ENCODE peak calls at places on chromosomes 16 and 17, in five cellular contexts. One of them, this sample, is unnamed.

GRCh38 chr16:68396481-68396880 is 51.8 kb downstream of the SMPD3 start:
- DNase-seq in A549: peak
- DNase-seq in IMR-90: peak
- DNase-seq in K562: peak
- DNase-seq in GM12878: no peak
- DNase-seq in this sample: peak

GRCh38 chr17:61426482-61427304 is 25.5 kb upstream of the TBX4 start:
- DNase-seq in A549: peak
- DNase-seq in IMR-90: peak
- DNase-seq in K562: no peak
- DNase-seq in GM12878: no peak
- DNase-seq in this sample: no peak

GRCh38 chr17:38864636-38865398 is 5.0 kb upstream of the LASP1 start:
- DNase-seq in A549: no peak
- DNase-seq in IMR-90: peak
- DNase-seq in K562: peak
- DNase-seq in GM12878: no peak
- DNase-seq in this sample: no peak

GRCh38 chr16:57797526-57798266 is 4.6 kb downstream of the KIFC3 start:
- DNase-seq in A549: peak
- DNase-seq in IMR-90: no peak
- DNase-seq in K562: no peak
- DNase-seq in GM12878: no peak
- DNase-seq in this sample: no peak

GRCh38 chr17:15456972-15457722 is 10.3 kb downstream of the CDRT4 start:
- DNase-seq in A549: no peak
- DNase-seq in IMR-90: peak
- DNase-seq in K562: no peak
- DNase-seq in GM12878: no peak
- DNase-seq in this sample: peak

GRCh38 chr16:25006504-25007055 is 8.6 kb downstream of the ARHGAP17 start:
- DNase-seq in A549: no peak
- DNase-seq in IMR-90: peak
- DNase-seq in K562: no peak
- DNase-seq in GM12878: no peak
- DNase-seq in this sample: peak

GRCh38 chr16:14111713-14112538 is 40.8 kb downstream of the MRTFB start:
- DNase-seq in A549: no peak
- DNase-seq in IMR-90: no peak
- DNase-seq in K562: no peak
- DNase-seq in GM12878: no peak
- DNase-seq in this sample: no peak

GRCh38 chr17:5758651-5759050 is 174.3 kb upstream of the NLRP1 start:
- DNase-seq in A549: no peak
- DNase-seq in IMR-90: peak
- DNase-seq in K562: peak
- DNase-seq in GM12878: peak
- DNase-seq in this sample: no peak

GRCh38 chr16:27690604-27691003 is 140.7 kb downstream of the KATNIP start:
- DNase-seq in A549: no peak
- DNase-seq in IMR-90: peak
- DNase-seq in K562: peak
- DNase-seq in GM12878: no peak
- DNase-seq in this sample: no peak

GRCh38 chr16:68275611-68276191 is 11.4 kb downstream of the SLC7A6 start:
- DNase-seq in A549: no peak
- DNase-seq in IMR-90: no peak
- DNase-seq in K562: no peak
- DNase-seq in GM12878: peak
- DNase-seq in this sample: no peak

GRCh38 chr17:18226284-18226945 is 980 bp downstream of the LLGL1 start:
- DNase-seq in A549: no peak
- DNase-seq in IMR-90: peak
- DNase-seq in K562: no peak
- DNase-seq in GM12878: no peak
- DNase-seq in this sample: peak

GRCh38 chr16:57937861-57938260 is 33.1 kb downstream of the CNGB1 start:
- DNase-seq in A549: no peak
- DNase-seq in IMR-90: no peak
- DNase-seq in K562: no peak
- DNase-seq in GM12878: no peak
- DNase-seq in this sample: no peak

GRCh38 chr16:51328708-51329107 is 177.6 kb upstream of the SALL1 start:
- DNase-seq in A549: no peak
- DNase-seq in IMR-90: no peak
- DNase-seq in K562: no peak
- DNase-seq in GM12878: no peak
- DNase-seq in this sample: no peak

GRCh38 chr17:59124665-59125064 is 18.0 kb upstream of the TRIM37 start:
- DNase-seq in A549: no peak
- DNase-seq in IMR-90: no peak
- DNase-seq in K562: no peak
- DNase-seq in GM12878: peak
- DNase-seq in this sample: no peak

GRCh38 chr17:42287305-42288077 is 807 bp upstream of the STAT5A start:
- DNase-seq in A549: no peak
- DNase-seq in IMR-90: no peak
- DNase-seq in K562: peak
- DNase-seq in GM12878: peak
- DNase-seq in this sample: peak

GRCh38 chr17:20095366-20096080 is 86.4 kb downstream of the SPECC1 start:
- DNase-seq in A549: peak
- DNase-seq in IMR-90: peak
- DNase-seq in K562: peak
- DNase-seq in GM12878: no peak
- DNase-seq in this sample: peak

GRCh38 chr17:38958756-38959155 is 8.4 kb downstream of the FBXO47 start:
- DNase-seq in A549: no peak
- DNase-seq in IMR-90: peak
- DNase-seq in K562: no peak
- DNase-seq in GM12878: no peak
- DNase-seq in this sample: no peak

GRCh38 chr17:15436399-15437369 is 30.7 kb downstream of the CDRT4 start:
- DNase-seq in A549: peak
- DNase-seq in IMR-90: peak
- DNase-seq in K562: peak
- DNase-seq in GM12878: no peak
- DNase-seq in this sample: no peak

GRCh38 chr16:22370038-22370541 is 4.3 kb downstream of the CDR2 start:
- DNase-seq in A549: no peak
- DNase-seq in IMR-90: peak
- DNase-seq in K562: no peak
- DNase-seq in GM12878: no peak
- DNase-seq in this sample: no peak

GRCh38 chr16:59432934-59433333 is 698.8 kb upstream of the GOT2 start:
- DNase-seq in A549: no peak
- DNase-seq in IMR-90: no peak
- DNase-seq in K562: no peak
- DNase-seq in GM12878: no peak
- DNase-seq in this sample: peak

GRCh38 chr17:12047977-12048376 is 27.3 kb downstream of the MAP2K4 start:
- DNase-seq in A549: no peak
- DNase-seq in IMR-90: no peak
- DNase-seq in K562: peak
- DNase-seq in GM12878: no peak
- DNase-seq in this sample: no peak

GRCh38 chr17:19249681-19250080 is 12.5 kb downstream of the EPN2 start:
- DNase-seq in A549: no peak
- DNase-seq in IMR-90: no peak
- DNase-seq in K562: no peak
- DNase-seq in GM12878: no peak
- DNase-seq in this sample: no peak

GRCh38 chr17:62880120-62880519 is 72.0 kb upstream of the MARCHF10 start:
- DNase-seq in A549: no peak
- DNase-seq in IMR-90: no peak
- DNase-seq in K562: peak
- DNase-seq in GM12878: no peak
- DNase-seq in this sample: no peak

GRCh38 chr17:45394913-45395568 is 37.6 kb downstream of the ARHGAP27 start:
- DNase-seq in A549: peak
- DNase-seq in IMR-90: peak
- DNase-seq in K562: peak
- DNase-seq in GM12878: no peak
- DNase-seq in this sample: peak

GRCh38 chr16:15607700-15608396 is 35.1 kb downstream of the MARF1 start:
- DNase-seq in A549: no peak
- DNase-seq in IMR-90: peak
- DNase-seq in K562: no peak
- DNase-seq in GM12878: no peak
- DNase-seq in this sample: no peak
- TF ChIP-seq RCOR1 in A549: no peak
- TF ChIP-seq RCOR1 in IMR-90: no peak
- TF ChIP-seq RCOR1 in K562: no peak
- TF ChIP-seq RCOR1 in GM12878: no peak
- TF ChIP-seq RCOR1 in this sample: no peak

DNA sequence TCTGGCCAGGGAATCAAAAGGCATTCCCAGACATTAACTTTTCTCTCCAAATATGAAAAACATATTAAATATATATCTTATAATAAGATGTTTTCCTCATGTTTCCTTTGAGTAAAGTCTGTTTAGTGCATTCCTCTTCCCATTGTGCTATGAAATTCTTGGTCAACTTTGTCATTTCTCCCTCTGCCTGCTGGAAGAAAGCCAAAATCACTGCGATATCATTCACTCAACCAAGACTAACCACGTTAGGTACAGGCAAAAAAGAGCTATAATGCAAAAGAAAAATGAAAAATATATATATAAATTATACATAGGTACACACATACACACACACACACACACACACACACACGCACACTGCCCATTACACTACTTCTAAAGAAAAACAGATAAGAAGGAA is 71.8 kb upstream of the PSMD7 start:
- DNase-seq in A549: no peak
- DNase-seq in IMR-90: peak
- DNase-seq in K562: no peak
- DNase-seq in GM12878: no peak
- DNase-seq in this sample: no peak
- TF ChIP-seq RCOR1 in A549: no peak
- TF ChIP-seq RCOR1 in IMR-90: no peak
- TF ChIP-seq RCOR1 in K562: no peak
- TF ChIP-seq RCOR1 in GM12878: no peak
- TF ChIP-seq RCOR1 in this sample: no peak

DNA sequence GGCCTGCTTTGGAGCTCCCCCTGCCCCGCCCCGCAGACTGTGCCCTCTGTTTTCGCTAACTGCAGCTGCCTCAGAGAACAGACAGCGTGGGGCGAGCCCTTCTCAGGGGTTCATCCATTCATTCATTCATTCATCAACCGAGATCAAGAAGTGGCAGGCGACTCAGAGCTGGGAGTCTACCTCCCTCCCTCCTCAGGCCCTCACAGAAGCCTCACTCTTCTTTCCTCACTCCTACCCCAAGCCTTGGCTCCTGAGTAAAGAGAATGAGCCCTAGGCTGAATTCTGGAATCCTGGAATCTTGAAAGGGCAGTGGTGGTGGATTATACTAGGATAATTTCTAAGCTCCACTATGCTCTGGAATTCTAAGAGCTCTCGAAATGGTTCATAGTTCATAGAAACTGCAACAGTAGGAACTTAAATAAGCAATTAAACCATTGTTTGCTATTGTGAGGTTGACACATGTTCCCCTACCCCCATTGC is 2.3 kb upstream of the DLX3 start:
- DNase-seq in A549: no peak
- DNase-seq in IMR-90: no peak
- DNase-seq in K562: no peak
- DNase-seq in GM12878: no peak
- DNase-seq in this sample: no peak
- TF ChIP-seq RCOR1 in A549: no peak
- TF ChIP-seq RCOR1 in IMR-90: no peak
- TF ChIP-seq RCOR1 in K562: no peak
- TF ChIP-seq RCOR1 in GM12878: no peak
- TF ChIP-seq RCOR1 in this sample: no peak

GRCh38 chr16:19115148-19116021 is 1.6 kb downstream of the ITPRIPL2 start:
- DNase-seq in A549: no peak
- DNase-seq in IMR-90: no peak
- DNase-seq in K562: no peak
- DNase-seq in GM12878: no peak
- DNase-seq in this sample: peak

GRCh38 chr16:19116711-19117449 is 3.1 kb downstream of the ITPRIPL2 start:
- DNase-seq in A549: no peak
- DNase-seq in IMR-90: peak
- DNase-seq in K562: no peak
- DNase-seq in GM12878: no peak
- DNase-seq in this sample: no peak

GRCh38 chr16:19114359-19115147 is 789 bp downstream of the ITPRIPL2 start:
- DNase-seq in A549: peak
- DNase-seq in IMR-90: peak
- DNase-seq in K562: no peak
- DNase-seq in GM12878: no peak
- DNase-seq in this sample: peak

GRCh38 chr16:19110537-19111391 is 3.0 kb upstream of the ITPRIPL2 start:
- DNase-seq in A549: no peak
- DNase-seq in IMR-90: no peak
- DNase-seq in K562: no peak
- DNase-seq in GM12878: no peak
- DNase-seq in this sample: no peak

GRCh38 chr16:19113577-19114358 is at the start of gene ITPRIPL2:
- DNase-seq in A549: peak
- DNase-seq in IMR-90: peak
- DNase-seq in K562: peak
- DNase-seq in GM12878: no peak
- DNase-seq in this sample: peak
- TF ChIP-seq RCOR1 in A549: no peak
- TF ChIP-seq RCOR1 in IMR-90: no peak
- TF ChIP-seq RCOR1 in K562: no peak
- TF ChIP-seq RCOR1 in GM12878: no peak
- TF ChIP-seq RCOR1 in this sample: peak

GRCh38 chr16:4915226-4915761 is 21.7 kb downstream of the PPL start:
- DNase-seq in A549: no peak
- DNase-seq in IMR-90: peak
- DNase-seq in K562: no peak
- DNase-seq in GM12878: no peak
- DNase-seq in this sample: no peak
- TF ChIP-seq RCOR1 in A549: no peak
- TF ChIP-seq RCOR1 in IMR-90: peak
- TF ChIP-seq RCOR1 in K562: no peak
- TF ChIP-seq RCOR1 in GM12878: no peak
- TF ChIP-seq RCOR1 in this sample: no peak

GRCh38 chr16:54290203-54291106 is 3.9 kb upstream of the IRX3 start:
- DNase-seq in A549: no peak
- DNase-seq in IMR-90: no peak
- DNase-seq in K562: no peak
- DNase-seq in GM12878: no peak
- DNase-seq in this sample: no peak
- TF ChIP-seq RCOR1 in A549: no peak
- TF ChIP-seq RCOR1 in IMR-90: no peak
- TF ChIP-seq RCOR1 in K562: no peak
- TF ChIP-seq RCOR1 in GM12878: no peak
- TF ChIP-seq RCOR1 in this sample: no peak